ENCODE peak calls at places on chromosome 19, in four cellular contexts. One of them, this sample, is unnamed.
A peak's percentile ranks its signal among the peaks of the same experiment; 100 is the strongest.

GRCh38 chr19:28468701-28469459 is 744.1 kb downstream of the UQCRFS1 start:
- DNase-seq in effector memory CD4-positive, alpha-beta T cell: no peak
- DNase-seq in cardiac muscle cell: no peak
- DNase-seq in astrocyte of the spinal cord: peak; percentile 39
- DNase-seq in this sample: no peak

GRCh38 chr19:40225440-40226305 is 816 bp downstream of the CCNP start:
- DNase-seq in effector memory CD4-positive, alpha-beta T cell: no peak
- DNase-seq in cardiac muscle cell: no peak
- DNase-seq in astrocyte of the spinal cord: peak; percentile 49
- DNase-seq in this sample: no peak

GRCh38 chr19:40611096-40611495 is 9.9 kb downstream of the LTBP4 start:
- DNase-seq in effector memory CD4-positive, alpha-beta T cell: no peak
- DNase-seq in cardiac muscle cell: no peak
- DNase-seq in astrocyte of the spinal cord: no peak
- DNase-seq in this sample: no peak

GRCh38 chr19:18519962-18520847 is 1.7 kb downstream of the ELL start:
- DNase-seq in effector memory CD4-positive, alpha-beta T cell: peak; percentile 49
- DNase-seq in cardiac muscle cell: peak; percentile 66
- DNase-seq in astrocyte of the spinal cord: peak; percentile 75
- DNase-seq in this sample: peak; percentile 29

GRCh38 chr19:29617336-29618266 is 11.5 kb downstream of the POP4 start:
- DNase-seq in effector memory CD4-positive, alpha-beta T cell: no peak
- DNase-seq in cardiac muscle cell: no peak
- DNase-seq in astrocyte of the spinal cord: no peak
- DNase-seq in this sample: no peak

GRCh38 chr19:15331419-15332310 is 674 bp downstream of the BRD4 start:
- DNase-seq in effector memory CD4-positive, alpha-beta T cell: peak; percentile 52
- DNase-seq in cardiac muscle cell: peak; percentile 71
- DNase-seq in astrocyte of the spinal cord: peak; percentile 12
- DNase-seq in this sample: no peak

GRCh38 chr19:45878043-45878794 is 7.7 kb downstream of the IRF2BP1 start:
- DNase-seq in effector memory CD4-positive, alpha-beta T cell: no peak
- DNase-seq in cardiac muscle cell: no peak
- DNase-seq in astrocyte of the spinal cord: no peak
- DNase-seq in this sample: no peak

GRCh38 chr19:50837300-50837699 is 3.9 kb upstream of the KLK15 start:
- DNase-seq in effector memory CD4-positive, alpha-beta T cell: no peak
- DNase-seq in cardiac muscle cell: no peak
- DNase-seq in astrocyte of the spinal cord: no peak
- DNase-seq in this sample: no peak

GRCh38 chr19:10418281-10419199 is 1.8 kb upstream of the PDE4A start:
- DNase-seq in effector memory CD4-positive, alpha-beta T cell: no peak
- DNase-seq in cardiac muscle cell: peak; percentile 30
- DNase-seq in astrocyte of the spinal cord: peak; percentile 41
- DNase-seq in this sample: no peak

GRCh38 chr19:20999731-21000352 is 20.6 kb upstream of the ZNF430 start:
- DNase-seq in effector memory CD4-positive, alpha-beta T cell: peak; percentile 82
- DNase-seq in cardiac muscle cell: peak; percentile 92
- DNase-seq in astrocyte of the spinal cord: peak; percentile 88
- DNase-seq in this sample: peak; percentile 55
- H3K4me3 ChIP-seq in effector memory CD4-positive, alpha-beta T cell: peak overlapping the region; percentile 60
- H3K4me3 ChIP-seq in cardiac muscle cell: peak overlapping the region; percentile 49
- H3K4me3 ChIP-seq in astrocyte of the spinal cord: peak overlapping the region; percentile 43
- H3K4me3 ChIP-seq in this sample: peak overlapping the region; percentile 41

GRCh38 chr19:8034178-8034525 is 18.4 kb upstream of the CCL25 start:
- DNase-seq in effector memory CD4-positive, alpha-beta T cell: no peak
- DNase-seq in cardiac muscle cell: no peak
- DNase-seq in astrocyte of the spinal cord: no peak
- DNase-seq in this sample: no peak

GRCh38 chr19:8030906-8031305 is 21.7 kb upstream of the CCL25 start:
- DNase-seq in effector memory CD4-positive, alpha-beta T cell: no peak
- DNase-seq in cardiac muscle cell: no peak
- DNase-seq in astrocyte of the spinal cord: no peak
- DNase-seq in this sample: no peak

GRCh38 chr19:8025321-8025720 is 19.9 kb upstream of the ELAVL1 start:
- DNase-seq in effector memory CD4-positive, alpha-beta T cell: no peak
- DNase-seq in cardiac muscle cell: no peak
- DNase-seq in astrocyte of the spinal cord: no peak
- DNase-seq in this sample: no peak

GRCh38 chr19:8023371-8023770 is 17.9 kb upstream of the ELAVL1 start:
- DNase-seq in effector memory CD4-positive, alpha-beta T cell: no peak
- DNase-seq in cardiac muscle cell: no peak
- DNase-seq in astrocyte of the spinal cord: no peak
- DNase-seq in this sample: no peak

DNA sequence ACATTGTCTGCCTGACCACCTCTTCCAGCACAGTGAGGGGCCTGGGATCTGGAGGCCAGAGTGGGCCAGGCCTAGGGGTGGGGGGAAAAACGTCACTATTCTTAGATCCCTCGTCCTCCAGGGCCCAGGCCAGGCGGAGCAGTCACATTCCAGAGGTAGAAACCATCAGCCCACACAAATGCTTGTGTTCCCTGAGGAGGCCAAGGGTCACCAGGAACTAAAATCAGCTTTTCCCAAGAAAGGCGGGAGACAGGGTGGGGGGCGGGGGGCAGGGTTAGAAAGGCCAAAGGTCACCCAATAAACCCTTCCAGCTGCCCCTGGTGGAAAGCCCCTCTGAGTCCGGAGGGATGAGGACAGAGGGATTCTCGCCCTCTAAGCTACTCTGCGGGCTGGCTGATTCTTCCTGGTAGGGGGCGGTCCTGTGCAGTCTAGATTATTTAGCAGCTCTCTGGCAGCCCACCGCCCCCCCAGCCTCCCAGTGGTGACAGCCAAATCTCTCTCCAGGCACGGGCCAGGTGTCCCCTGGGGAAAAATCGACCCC is 23.5 kb upstream of the CCL25 start:
- DNase-seq in effector memory CD4-positive, alpha-beta T cell: no peak
- DNase-seq in cardiac muscle cell: peak; percentile 65
- DNase-seq in astrocyte of the spinal cord: no peak
- DNase-seq in this sample: no peak
- H3K4me3 ChIP-seq in effector memory CD4-positive, alpha-beta T cell: no peak overlapping the region
- H3K4me3 ChIP-seq in cardiac muscle cell: no peak overlapping the region
- H3K4me3 ChIP-seq in astrocyte of the spinal cord: no peak overlapping the region
- H3K4me3 ChIP-seq in this sample: no peak overlapping the region

GRCh38 chr19:1026189-1027019 is at the start of gene CNN2:
- DNase-seq in effector memory CD4-positive, alpha-beta T cell: peak; percentile 62
- DNase-seq in cardiac muscle cell: peak; percentile 95
- DNase-seq in astrocyte of the spinal cord: peak; percentile 84
- DNase-seq in this sample: no peak
- H3K4me3 ChIP-seq in effector memory CD4-positive, alpha-beta T cell: peak within 1 kb of the TSS; percentile 96
- H3K4me3 ChIP-seq in cardiac muscle cell: peak within 1 kb of the TSS; percentile 99
- H3K4me3 ChIP-seq in astrocyte of the spinal cord: peak within 1 kb of the TSS; percentile 100
- H3K4me3 ChIP-seq in this sample: peak within 1 kb of the TSS; percentile 100

GRCh38 chr19:1736280-1736679 is 17.0 kb upstream of the ONECUT3 start:
- DNase-seq in effector memory CD4-positive, alpha-beta T cell: no peak
- DNase-seq in cardiac muscle cell: no peak
- DNase-seq in astrocyte of the spinal cord: no peak
- DNase-seq in this sample: no peak

GRCh38 chr19:1729568-1729925 is 23.8 kb upstream of the ONECUT3 start:
- DNase-seq in effector memory CD4-positive, alpha-beta T cell: no peak
- DNase-seq in cardiac muscle cell: no peak
- DNase-seq in astrocyte of the spinal cord: no peak
- DNase-seq in this sample: no peak

GRCh38 chr19:1730157-1730556 is 23.1 kb upstream of the ONECUT3 start:
- DNase-seq in effector memory CD4-positive, alpha-beta T cell: no peak
- DNase-seq in cardiac muscle cell: no peak
- DNase-seq in astrocyte of the spinal cord: no peak
- DNase-seq in this sample: no peak

GRCh38 chr19:1736916-1737315 is 16.4 kb upstream of the ONECUT3 start:
- DNase-seq in effector memory CD4-positive, alpha-beta T cell: no peak
- DNase-seq in cardiac muscle cell: no peak
- DNase-seq in astrocyte of the spinal cord: no peak
- DNase-seq in this sample: no peak

DNA sequence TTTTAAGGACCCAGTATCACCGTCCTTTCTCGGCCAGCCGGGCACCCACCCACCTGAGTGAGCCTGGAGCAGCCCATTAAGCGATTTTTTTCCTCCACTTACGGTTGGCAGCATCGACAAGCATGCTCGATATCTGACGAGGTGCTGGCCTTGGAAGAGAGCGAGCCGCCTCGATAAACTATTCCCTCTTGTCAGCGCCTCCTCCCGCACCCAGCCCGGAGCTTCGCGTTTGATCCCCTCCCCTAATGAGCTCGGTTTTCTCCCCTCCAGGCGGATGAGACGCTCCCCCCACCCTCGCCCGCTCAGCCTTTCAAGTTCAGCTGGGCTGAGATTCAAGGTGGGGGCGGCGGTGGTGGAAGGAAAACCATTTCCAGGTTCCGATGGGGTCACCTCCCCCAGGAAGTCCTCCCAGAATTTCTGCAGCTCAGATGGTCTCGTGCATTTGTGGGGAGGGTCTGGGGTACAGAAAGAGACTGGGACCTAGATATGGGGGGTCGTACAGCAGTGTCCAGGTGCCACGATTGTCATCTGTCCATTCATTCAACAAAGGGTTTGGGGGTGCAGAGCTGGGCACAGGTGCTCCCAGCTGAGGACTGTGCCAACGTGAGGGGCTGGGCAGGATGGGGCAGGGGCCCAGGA is 18.9 kb upstream of the ONECUT3 start:
- DNase-seq in effector memory CD4-positive, alpha-beta T cell: no peak
- DNase-seq in cardiac muscle cell: no peak
- DNase-seq in astrocyte of the spinal cord: no peak
- DNase-seq in this sample: no peak
- H3K4me3 ChIP-seq in effector memory CD4-positive, alpha-beta T cell: no peak overlapping the region
- H3K4me3 ChIP-seq in cardiac muscle cell: no peak overlapping the region
- H3K4me3 ChIP-seq in astrocyte of the spinal cord: no peak overlapping the region
- H3K4me3 ChIP-seq in this sample: no peak overlapping the region

GRCh38 chr19:55649579-55650557 is 1.9 kb downstream of the CCDC106 start:
- DNase-seq in effector memory CD4-positive, alpha-beta T cell: no peak
- DNase-seq in cardiac muscle cell: no peak
- DNase-seq in astrocyte of the spinal cord: no peak
- DNase-seq in this sample: no peak
- H3K4me3 ChIP-seq in effector memory CD4-positive, alpha-beta T cell: no peak overlapping the region
- H3K4me3 ChIP-seq in cardiac muscle cell: no peak overlapping the region
- H3K4me3 ChIP-seq in astrocyte of the spinal cord: no peak overlapping the region
- H3K4me3 ChIP-seq in this sample: no peak overlapping the region

GRCh38 chr19:34088292-34088691 is 84.0 kb upstream of the LSM14A start:
- DNase-seq in effector memory CD4-positive, alpha-beta T cell: no peak
- DNase-seq in cardiac muscle cell: no peak
- DNase-seq in astrocyte of the spinal cord: no peak
- DNase-seq in this sample: no peak

GRCh38 chr19:34084396-34085145 is 87.7 kb upstream of the LSM14A start:
- DNase-seq in effector memory CD4-positive, alpha-beta T cell: no peak
- DNase-seq in cardiac muscle cell: no peak
- DNase-seq in astrocyte of the spinal cord: no peak
- DNase-seq in this sample: no peak

GRCh38 chr19:34085336-34085735 is 87.0 kb upstream of the LSM14A start:
- DNase-seq in effector memory CD4-positive, alpha-beta T cell: no peak
- DNase-seq in cardiac muscle cell: no peak
- DNase-seq in astrocyte of the spinal cord: no peak
- DNase-seq in this sample: no peak

GRCh38 chr19:34082289-34083077 is 89.8 kb upstream of the LSM14A start:
- DNase-seq in effector memory CD4-positive, alpha-beta T cell: no peak
- DNase-seq in cardiac muscle cell: peak; percentile 27
- DNase-seq in astrocyte of the spinal cord: no peak
- DNase-seq in this sample: no peak
- H3K4me3 ChIP-seq in effector memory CD4-positive, alpha-beta T cell: no peak overlapping the region
- H3K4me3 ChIP-seq in cardiac muscle cell: no peak overlapping the region
- H3K4me3 ChIP-seq in astrocyte of the spinal cord: no peak overlapping the region
- H3K4me3 ChIP-seq in this sample: no peak overlapping the region

DNA sequence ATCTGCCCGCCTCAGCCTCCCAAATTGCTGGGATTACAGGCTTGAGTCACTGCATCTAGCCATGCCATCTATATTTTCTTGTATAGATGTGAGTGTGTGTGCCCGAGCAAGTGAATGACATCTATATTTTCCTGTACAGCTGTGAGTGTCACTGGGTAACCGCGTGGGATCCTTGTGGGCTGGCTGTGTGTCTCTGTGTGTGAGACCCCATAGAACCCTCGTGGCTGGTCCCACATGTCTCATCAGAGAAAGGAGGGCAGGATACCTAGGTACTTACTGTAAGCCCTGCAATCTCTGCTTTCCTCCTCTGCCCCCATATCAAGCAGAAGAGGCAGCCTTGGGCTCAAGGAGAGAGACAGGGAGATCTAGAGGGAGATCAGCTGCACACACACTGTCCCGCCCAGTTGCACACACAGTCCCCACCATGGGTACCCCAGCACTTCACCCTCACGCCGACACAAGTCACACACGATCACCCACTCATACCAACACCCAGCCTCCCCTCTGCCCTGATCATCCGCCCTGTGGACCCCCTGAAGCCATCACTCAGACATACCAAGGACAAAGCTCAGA is 658 bp downstream of the DENND1C start:
- DNase-seq in effector memory CD4-positive, alpha-beta T cell: no peak
- DNase-seq in cardiac muscle cell: no peak
- DNase-seq in astrocyte of the spinal cord: no peak
- DNase-seq in this sample: no peak
- H3K4me3 ChIP-seq in effector memory CD4-positive, alpha-beta T cell: peak overlapping the region; percentile 76
- H3K4me3 ChIP-seq in cardiac muscle cell: no peak overlapping the region
- H3K4me3 ChIP-seq in astrocyte of the spinal cord: no peak overlapping the region
- H3K4me3 ChIP-seq in this sample: no peak overlapping the region

DNA sequence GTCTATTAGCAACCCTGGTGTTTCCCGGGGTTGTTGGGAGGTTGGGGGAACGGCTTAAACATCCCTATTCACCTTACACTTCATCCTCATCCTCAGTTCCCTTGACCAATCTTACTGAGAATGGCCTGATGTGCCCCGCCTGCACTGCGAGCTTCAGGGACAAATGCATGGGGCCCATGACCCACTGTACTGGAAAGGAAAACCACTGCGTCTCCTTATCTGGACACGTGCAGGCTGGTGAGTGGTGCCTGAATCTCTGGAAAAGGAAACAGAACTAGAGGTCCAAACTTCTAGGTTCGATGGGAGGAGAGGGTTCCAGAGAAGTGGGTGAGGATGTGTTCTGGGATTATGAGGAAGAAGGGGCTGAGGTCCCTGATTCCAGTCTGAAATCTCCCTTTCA is 5.9 kb downstream of the PINLYP start:
- DNase-seq in effector memory CD4-positive, alpha-beta T cell: no peak
- DNase-seq in cardiac muscle cell: no peak
- DNase-seq in astrocyte of the spinal cord: no peak
- DNase-seq in this sample: no peak
- H3K4me3 ChIP-seq in effector memory CD4-positive, alpha-beta T cell: no peak overlapping the region
- H3K4me3 ChIP-seq in cardiac muscle cell: no peak overlapping the region
- H3K4me3 ChIP-seq in astrocyte of the spinal cord: no peak overlapping the region
- H3K4me3 ChIP-seq in this sample: peak overlapping the region; percentile 41

This sample was measured in astrocyte of the cerebellum.